ENCODE peak calls at places on chromosome 19, in four cellular contexts. A is PC-3, X is HFFc6, Q is MG63. G is an unnamed sample.

GRCh38 chr19:5503598-5503997 is 48.4 kb downstream of the ZNRF4 start:
- DNase-seq in A (peak; percentile 19), Q (no peak), X (no peak), G (no peak)

GRCh38 chr19:50803633-50804419 is 13.6 kb downstream of the ACP4 start:
- DNase-seq in X (no peak), A (peak; percentile 33), Q (no peak), G (peak; percentile 38)

GRCh38 chr19:5953680-5954213 is 24.2 kb downstream of the RANBP3 start:
- DNase-seq in Q (peak; percentile 30), A (no peak), X (no peak), G (peak; percentile 24)

GRCh38 chr19:7888145-7888825 is at the start of gene LRRC8E:
- DNase-seq in A (peak; percentile 87), X (peak; percentile 60), Q (peak; percentile 95), G (peak; percentile 94)

GRCh38 chr19:51712461-51713081 is 11.2 kb downstream of the HAS1 start:
- DNase-seq in X (peak; percentile 39), A (peak; percentile 85), Q (peak; percentile 23), G (peak; percentile 72)

GRCh38 chr19:52786078-52786463 is 520 bp downstream of the ZNF600 start:
- DNase-seq in Q (no peak), X (no peak), A (peak; percentile 19), G (no peak)

GRCh38 chr19:27792576-27793127 is 1420.3 kb downstream of the UQCRFS1 start:
- DNase-seq in Q (no peak), X (no peak), A (no peak), G (no peak)

GRCh38 chr19:47663435-47663910 is 49.7 kb upstream of the EHD2 start:
- DNase-seq in A (peak; percentile 89), Q (no peak), X (peak; percentile 96), G (peak; percentile 56)

GRCh38 chr19:48975947-48976847 is 11.1 kb downstream of the FTL start:
- DNase-seq in X (no peak), Q (no peak), A (no peak), G (no peak)

GRCh38 chr19:30733826-30734550 is 361.8 kb downstream of the ZNF536 start:
- DNase-seq in A (no peak), X (no peak), Q (no peak), G (no peak)

G was measured in Daoy.